ENCODE peak calls at places on chromosomes 16 and 17, in five cellular contexts. Y, W, U, N and R are unnamed samples.

GRCh38 chr16:84501077-84501735 is 3.3 kb downstream of the MEAK7 start:
- DNase-seq in Y (peak), W (no peak), U (no peak), N (peak), R (no peak)

GRCh38 chr17:38557836-38558750 is 47.7 kb downstream of the SRCIN1 start:
- DNase-seq in Y (peak), W (peak), U (peak), N (peak), R (peak)

GRCh38 chr16:10256855-10257641 is 74.8 kb upstream of the GRIN2A start:
- DNase-seq in Y (peak), W (peak), U (peak), N (peak), R (no peak)

GRCh38 chr17:17710728-17711541 is 29.7 kb downstream of the RAI1 start:
- DNase-seq in Y (peak), W (no peak), U (no peak), N (no peak), R (peak)

GRCh38 chr16:83932955-83933673 is 19.9 kb upstream of the OSGIN1 start:
- DNase-seq in Y (no peak), W (no peak), U (no peak), N (no peak), R (no peak)

GRCh38 chr17:49523706-49524472 is 28.8 kb downstream of the NGFR start:
- DNase-seq in Y (no peak), W (peak), U (no peak), N (no peak), R (no peak)

GRCh38 chr17:80833952-80834895 is 157.4 kb upstream of the CHMP6 start:
- DNase-seq in Y (no peak), W (no peak), U (no peak), N (no peak), R (no peak)

GRCh38 chr17:51374220-51374619 is 113.9 kb downstream of the UTP18 start:
- DNase-seq in Y (no peak), W (no peak), U (no peak), N (no peak), R (no peak)

GRCh38 chr17:7020894-7021664 is 1.8 kb upstream of the BCL6B start:
- DNase-seq in Y (no peak), W (no peak), U (no peak), N (no peak), R (no peak)

GRCh38 chr17:28718317-28718672 is 627 bp upstream of the RAB34 start:
- DNase-seq in Y (no peak), W (no peak), U (no peak), N (no peak), R (no peak)

GRCh38 chr17:15470536-15470935 is 3.1 kb upstream of the CDRT4 start:
- DNase-seq in Y (no peak), W (no peak), U (no peak), N (no peak), R (no peak)